ENCODE peak calls at places on chromosome 18, in six cellular contexts. M is A549, B is testis, F is heart left ventricle, S is stomach, R is uterus. V is an unnamed sample. For H3K4me1, the result is how much of the 10 kb centered on the place peaks cover.

GRCh38 chr18:38241216-38241615 is 675.6 kb upstream of the CELF4 start:
- DNase-seq in M (no peak), R (no peak), S (no peak), F (no peak), B (no peak), V (no peak)

GRCh38 chr18:70490008-70490933 is 201.4 kb downstream of the SOCS6 start:
- DNase-seq in R (no peak), B (peak), M (peak), F (no peak), S (peak), V (no peak)

GRCh38 chr18:23209031-23209430 is 73.7 kb downstream of the CABLES1 start:
- DNase-seq in S (no peak), F (no peak), B (no peak), R (no peak), M (no peak), V (no peak)

GRCh38 chr18:38256366-38256765 is 690.8 kb upstream of the CELF4 start:
- DNase-seq in F (no peak), M (no peak), R (no peak), S (no peak), B (no peak), V (no peak)

GRCh38 chr18:11511434-11512095 is 97.8 kb upstream of the SLC35G4 start:
- DNase-seq in S (no peak), F (no peak), R (no peak), M (no peak), B (no peak), V (no peak)

GRCh38 chr18:63817441-63818051 is 42.3 kb downstream of the SERPINB7 start:
- DNase-seq in M (no peak), B (no peak), S (no peak), F (no peak), R (no peak), V (no peak)

GRCh38 chr18:500556-501405 is at the start of gene COLEC12:
- DNase-seq in S (no peak), R (peak), F (peak), M (no peak), B (peak), V (no peak)

GRCh38 chr18:34773961-34774754 is 64.1 kb downstream of the DTNA start:
- DNase-seq in F (peak), B (no peak), R (peak), M (no peak), S (peak), V (peak)

GRCh38 chr18:70384181-70384790 is 95.4 kb downstream of the SOCS6 start:
- DNase-seq in B (no peak), R (no peak), S (no peak), M (peak), F (no peak), V (no peak)

GRCh38 chr18:677951-678363 is 20.5 kb downstream of the TYMS start:
- DNase-seq in F (no peak), R (no peak), S (no peak), B (no peak), M (no peak), V (no peak)

GRCh38 chr18:24584777-24585176 is 124.3 kb downstream of the HRH4 start:
- DNase-seq in R (no peak), M (no peak), S (no peak), F (no peak), B (no peak), V (no peak)

GRCh38 chr18:54261894-54262293 is 7.4 kb upstream of the POLI start:
- DNase-seq in R (no peak), F (no peak), B (no peak), S (no peak), M (no peak), V (peak)

GRCh38 chr18:76351961-76352581 is 143.0 kb downstream of the ZNF516 start:
- DNase-seq in S (no peak), M (peak), R (peak), F (no peak), B (peak), V (no peak)
- TF ChIP-seq POLR2A in S (no peak), M (no peak), R (peak), F (no peak), B (no peak), V (no peak)

GRCh38 chr18:48850891-48851302 is 99.9 kb downstream of the SMAD7 start:
- DNase-seq in B (peak), F (peak), S (no peak), M (no peak), R (no peak), V (no peak)
- H3K4me1 ChIP-seq in B (under half), F (under half), S (under half), M (under half), R (under half), V (under half)

GRCh38 chr18:74283646-74284045 is 8.1 kb downstream of the CYB5A start:
- DNase-seq in S (no peak), R (no peak), B (no peak), M (no peak), F (no peak), V (no peak)

GRCh38 chr18:74281011-74281638 is 10.6 kb downstream of the CYB5A start:
- DNase-seq in M (no peak), B (no peak), F (no peak), S (no peak), R (no peak), V (no peak)

GRCh38 chr18:74283255-74283554 is 8.6 kb downstream of the CYB5A start:
- DNase-seq in M (no peak), F (no peak), R (no peak), S (no peak), B (no peak), V (no peak)

GRCh38 chr18:74282359-74283254 is 9.2 kb downstream of the CYB5A start:
- DNase-seq in B (no peak), R (no peak), F (no peak), M (no peak), S (no peak), V (no peak)

GRCh38 chr18:74281639-74282358 is 10.0 kb downstream of the CYB5A start:
- DNase-seq in S (no peak), M (no peak), B (no peak), F (no peak), R (no peak), V (no peak)
- H3K27ac ChIP-seq in S (peak), M (peak), B (no peak), F (peak), R (no peak), V (no peak)

DNA sequence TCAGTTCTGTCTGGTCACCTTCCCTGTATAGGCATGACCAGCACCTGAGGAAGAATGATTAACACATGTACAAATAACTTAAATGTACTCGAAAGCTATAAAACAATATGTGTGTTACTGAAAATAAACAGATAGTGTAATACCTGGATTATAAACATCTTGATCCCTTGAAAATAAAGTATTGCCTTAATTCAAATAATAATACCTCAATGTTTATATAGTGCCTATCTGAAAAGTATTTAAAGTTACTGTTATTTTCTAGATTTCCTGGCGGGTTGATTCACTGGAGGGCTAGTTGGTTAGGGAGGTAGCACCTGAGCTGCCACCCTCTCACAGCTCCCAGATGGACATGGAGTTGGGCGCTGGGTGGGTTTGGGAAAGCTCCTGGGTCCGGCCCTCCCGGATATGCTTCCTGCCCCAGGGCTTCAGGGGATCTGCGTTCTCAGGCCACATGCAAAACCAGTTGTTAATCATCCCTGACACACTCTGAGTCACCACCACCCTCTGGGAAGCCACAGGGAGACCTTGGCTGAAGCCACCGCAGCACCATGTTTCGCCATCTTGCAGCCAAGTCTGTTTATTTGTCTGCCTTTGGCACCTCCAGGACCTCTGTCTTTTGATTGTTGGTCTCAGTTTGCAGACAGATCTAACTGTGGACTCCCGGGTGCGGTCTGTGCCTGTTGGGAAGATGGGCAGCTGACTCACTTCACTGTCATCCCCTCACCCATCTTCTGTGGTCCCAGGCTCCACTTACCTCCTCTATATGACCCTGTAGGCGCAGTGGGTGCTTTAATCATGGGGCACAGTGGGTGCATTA is 35.3 kb downstream of the RAB31 start:
- DNase-seq in R (no peak), S (peak), M (peak), F (no peak), B (no peak), V (no peak)
- TF ChIP-seq POLR2A in R (no peak), S (no peak), M (no peak), F (no peak), B (no peak), V (no peak)

GRCh38 chr18:74793746-74794145 is 196.1 kb downstream of the ZNF407 start:
- DNase-seq in M (no peak), B (no peak), S (no peak), F (no peak), R (no peak), V (no peak)
- H3K4me1 ChIP-seq in M (under half), B (under half), S (under half), F (under half), R (under half), V (under half)

GRCh38 chr18:45232058-45232457 is 383.2 kb upstream of the SLC14A2 start:
- DNase-seq in B (no peak), R (no peak), F (no peak), M (no peak), S (no peak), V (no peak)
- H3K27ac ChIP-seq in B (no peak), R (no peak), F (no peak), M (no peak), S (no peak), V (no peak)

GRCh38 chr18:59383831-59384230 is 24.8 kb upstream of the LMAN1 start:
- DNase-seq in F (no peak), R (no peak), M (no peak), S (no peak), B (no peak), V (no peak)
- TF ChIP-seq POLR2A in F (no peak), R (no peak), M (no peak), S (no peak), B (no peak), V (no peak)

GRCh38 chr18:77105021-77105420 is 27.6 kb downstream of the MBP start:
- DNase-seq in S (no peak), B (no peak), F (no peak), R (no peak), M (no peak), V (no peak)

GRCh38 chr18:77105680-77106079 is 26.9 kb downstream of the MBP start:
- DNase-seq in S (no peak), F (no peak), B (no peak), M (no peak), R (no peak), V (no peak)

GRCh38 chr18:77107218-77107815 is 25.3 kb downstream of the MBP start:
- DNase-seq in B (no peak), S (no peak), R (no peak), M (no peak), F (no peak), V (no peak)

GRCh38 chr18:77108001-77108692 is 24.4 kb downstream of the MBP start:
- DNase-seq in R (peak), F (peak), S (no peak), M (no peak), B (peak), V (peak)

GRCh38 chr18:77106331-77106730 is 26.3 kb downstream of the MBP start:
- DNase-seq in R (no peak), B (no peak), S (no peak), M (no peak), F (no peak), V (peak)
- H3K4me1 ChIP-seq in R (under half), B (under half), S (half or more), M (half or more), F (under half), V (under half)

DNA sequence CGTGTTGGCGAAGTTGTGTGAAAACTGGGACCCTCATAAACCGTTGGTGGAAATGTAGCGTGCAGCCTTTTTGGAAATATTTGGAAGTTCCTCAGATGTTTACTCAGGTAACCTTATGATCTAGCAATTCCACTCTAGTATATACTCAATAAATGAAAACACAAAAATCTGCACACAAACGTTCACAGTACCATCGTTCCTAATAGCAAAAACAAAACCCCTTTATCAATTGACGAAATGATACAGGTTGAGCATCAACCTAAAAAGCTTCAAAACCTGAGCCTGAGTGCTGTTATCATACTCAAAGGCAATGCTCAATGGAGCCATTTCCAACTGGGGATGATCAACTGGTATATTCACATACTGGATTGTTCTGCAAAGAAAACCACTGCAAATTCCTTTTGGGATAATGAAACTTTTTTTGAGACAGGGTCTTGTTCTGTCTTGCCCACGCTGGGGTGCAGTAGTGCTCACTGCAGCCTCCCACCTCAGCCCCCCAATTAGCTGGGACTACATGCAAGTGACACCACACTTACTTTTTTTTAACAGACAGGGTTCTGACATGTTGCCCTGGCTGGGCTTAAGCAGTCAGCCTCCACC is 777 bp upstream of the C18orf32 start:
- DNase-seq in R (no peak), B (no peak), S (no peak), F (no peak), M (no peak), V (no peak)
- H3K27ac ChIP-seq in R (peak), B (peak), S (peak), F (peak), M (peak), V (peak)

GRCh38 chr18:31386683-31387082 is 10.1 kb downstream of the DSG4 start:
- DNase-seq in F (no peak), M (no peak), R (no peak), B (no peak), S (no peak), V (no peak)
- TF ChIP-seq POLR2A in F (no peak), M (no peak), R (no peak), B (no peak), S (no peak), V (no peak)

V was measured in Peyer's patch.